ENCODE peak calls at places on chromosomes 13 and 19, in four cellular contexts. V is right lobe of liver, O is stomach, G is ovary. W is an unnamed sample. For H3K27me3 and H3K4me1, the result is how much of the 10 kb centered on the place peaks cover.

GRCh38 chr13:29481603-29482002 is 113.9 kb downstream of the SLC7A1 start:
- DNase-seq in V (no peak), O (no peak), G (no peak), W (no peak)

GRCh38 chr13:93151277-93151676 is 75.3 kb upstream of the GPC6 start:
- DNase-seq in O (no peak), G (no peak), V (no peak), W (no peak)

GRCh38 chr13:95155093-95155492 is 146.2 kb downstream of the ABCC4 start:
- DNase-seq in V (no peak), G (no peak), O (no peak), W (no peak)

GRCh38 chr13:60873116-60873515 is 476.1 kb downstream of the TDRD3 start:
- DNase-seq in O (no peak), G (no peak), V (no peak), W (no peak)

GRCh38 chr19:46355234-46355990 is 8.5 kb downstream of the PPP5C start:
- DNase-seq in O (no peak), V (peak), G (no peak), W (no peak)

GRCh38 chr13:113209336-113209879 is at the start of gene CUL4A:
- DNase-seq in O (peak), V (peak), G (peak), W (peak)

GRCh38 chr13:107441279-107441678 is 774.1 kb downstream of the LIG4 start:
- DNase-seq in V (no peak), O (no peak), G (no peak), W (no peak)

GRCh38 chr13:66237411-66238062 is 992.6 kb downstream of the PCDH9 start:
- DNase-seq in V (no peak), G (no peak), O (no peak), W (no peak)

GRCh38 chr13:33992891-33993336 is 175.0 kb downstream of the RFC3 start:
- DNase-seq in G (no peak), O (no peak), V (no peak), W (no peak)

GRCh38 chr13:83881917-83882625 is at the start of gene SLITRK1:
- DNase-seq in V (no peak), G (no peak), O (no peak), W (no peak)

GRCh38 chr13:114113961-114114360 is 18.5 kb downstream of the RASA3 start:
- DNase-seq in V (peak), G (peak), O (no peak), W (no peak)

GRCh38 chr13:114035583-114036501 is 62.0 kb upstream of the C13orf46 start:
- DNase-seq in V (no peak), O (no peak), G (no peak), W (no peak)

GRCh38 chr13:43880451-43880850 is 747 bp downstream of the LACC1 start:
- DNase-seq in G (no peak), V (no peak), O (no peak), W (no peak)

GRCh38 chr19:51097166-51097736 is 11.0 kb downstream of the CTU1 start:
- DNase-seq in O (peak), V (peak), G (peak), W (peak)

GRCh38 chr19:18792661-18793060 is 1.6 kb upstream of the COMP start:
- DNase-seq in O (no peak), V (no peak), G (no peak), W (no peak)

GRCh38 chr19:18794692-18795091 is 3.6 kb upstream of the COMP start:
- DNase-seq in V (no peak), G (no peak), O (no peak), W (no peak)

GRCh38 chr19:18795540-18795939 is 4.4 kb upstream of the COMP start:
- DNase-seq in O (no peak), G (no peak), V (no peak), W (no peak)

GRCh38 chr19:18793144-18794028 is 2.3 kb upstream of the COMP start:
- DNase-seq in O (no peak), G (no peak), V (no peak), W (no peak)

GRCh38 chr19:18794029-18794313 is 2.9 kb upstream of the COMP start:
- DNase-seq in O (no peak), G (no peak), V (no peak), W (no peak)
- H3K27me3 ChIP-seq in O (half or more), G (under half), V (under half), W (half or more)

GRCh38 chr19:19336597-19336996 is 16.0 kb downstream of the MAU2 start:
- DNase-seq in V (no peak), O (no peak), G (no peak), W (no peak)
- TF ChIP-seq POLR2A in V (no peak), O (no peak), G (no peak), W (no peak)

GRCh38 chr19:6271721-6272410 is 7.9 kb downstream of the MLLT1 start:
- DNase-seq in O (peak), G (peak), V (peak), W (peak)

GRCh38 chr19:6270076-6270745 is 9.6 kb downstream of the MLLT1 start:
- DNase-seq in O (no peak), G (peak), V (peak), W (no peak)

GRCh38 chr19:6271251-6271650 is 8.5 kb downstream of the MLLT1 start:
- DNase-seq in G (peak), O (no peak), V (no peak), W (no peak)

GRCh38 chr19:6269101-6269886 is 10.5 kb downstream of the MLLT1 start:
- DNase-seq in O (no peak), V (peak), G (no peak), W (no peak)

DNA sequence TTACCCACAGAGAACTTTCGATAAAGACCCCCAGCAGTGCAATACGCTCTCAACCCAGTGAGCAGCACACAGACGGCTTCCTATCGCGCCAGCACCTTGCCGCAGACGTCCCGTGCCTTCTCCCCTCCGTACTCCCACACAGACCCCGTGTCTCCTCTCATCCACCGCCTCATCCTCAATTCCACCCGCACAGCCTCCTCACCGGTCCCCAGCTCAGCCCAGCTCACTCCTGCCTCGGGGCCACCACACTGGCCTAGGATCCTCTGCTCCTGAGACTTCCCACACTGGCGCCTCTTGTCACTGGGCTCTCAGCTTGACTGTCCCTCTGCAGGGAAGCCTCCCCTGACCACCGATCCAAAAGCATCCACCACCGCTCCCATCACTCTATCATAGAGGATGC is 9.0 kb downstream of the MLLT1 start:
- DNase-seq in V (no peak), G (no peak), O (no peak), W (no peak)
- H3K4me1 ChIP-seq in V (under half), G (under half), O (half or more), W (half or more)

DNA sequence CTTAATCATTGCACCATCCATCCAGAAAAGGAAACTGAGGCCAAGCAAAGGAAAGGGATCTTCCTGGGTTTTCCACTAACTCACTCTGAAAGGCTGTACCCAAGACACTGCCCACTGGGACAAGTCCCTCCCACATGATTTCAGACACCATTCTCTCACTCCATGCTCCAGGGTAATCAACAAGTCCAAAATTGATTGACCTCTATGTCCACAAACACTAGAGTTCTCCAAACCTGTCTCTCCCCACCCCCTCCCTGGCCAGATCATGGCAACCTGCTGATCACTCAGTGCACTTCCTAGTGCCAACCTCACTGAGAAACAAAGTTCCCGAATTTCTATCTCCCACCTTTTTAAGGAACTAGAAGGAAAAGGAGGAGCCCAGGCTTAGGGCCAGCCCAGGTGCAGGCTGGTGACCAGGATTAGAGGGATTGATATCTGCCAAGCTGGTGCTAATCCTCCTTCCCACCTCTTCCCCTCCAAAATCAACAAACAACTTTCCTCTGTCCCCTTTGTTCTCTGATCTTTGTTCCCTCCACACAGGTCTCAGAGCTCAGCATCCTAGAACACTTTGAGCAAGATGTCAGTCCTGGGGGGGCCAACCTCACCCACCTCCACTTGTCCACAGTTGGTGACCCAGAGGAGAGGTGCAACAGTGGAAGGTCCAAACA is 2.4 kb upstream of the CYP2A13 start:
- DNase-seq in V (peak), O (no peak), G (no peak), W (no peak)
- H3K27me3 ChIP-seq in V (under half), O (under half), G (under half), W (under half)

DNA sequence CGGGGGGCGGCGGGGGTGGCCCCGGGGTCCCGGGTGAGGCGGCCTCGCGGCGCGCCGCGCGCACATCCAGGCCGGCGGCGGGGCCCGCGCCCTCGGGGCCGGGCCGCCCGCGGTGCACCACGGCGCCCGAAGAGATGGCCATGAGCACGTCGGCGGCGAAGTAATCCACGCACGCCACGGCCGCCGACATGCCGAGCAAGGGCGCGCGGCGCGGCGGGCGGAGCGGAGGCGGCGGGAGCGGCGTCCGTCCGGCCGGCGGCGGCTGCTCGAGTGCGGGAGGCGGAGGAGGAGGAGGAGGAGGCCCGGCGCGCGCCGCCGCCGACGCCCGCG is at the start of gene KLF16:
- DNase-seq in G (no peak), O (no peak), V (no peak), W (no peak)
- TF ChIP-seq POLR2A in G (peak), O (no peak), V (peak), W (no peak)

GRCh38 chr13:110311721-110312668 is 4.9 kb downstream of the COL4A2 start:
- DNase-seq in O (no peak), V (no peak), G (no peak), W (peak)
- H3K4me1 ChIP-seq in O (half or more), V (under half), G (under half), W (half or more)

GRCh38 chr19:35023428-35023827 is 6.8 kb upstream of the SCN1B start:
- DNase-seq in V (no peak), G (no peak), O (no peak), W (no peak)
- H3K27me3 ChIP-seq in V (under half), G (under half), O (under half), W (under half)